ENCODE peak calls at places on chromosomes 1 and 21, in five cellular contexts. T, B, P, X and K are unnamed samples.

GRCh38 chr1:16145988-16146887 is 9.6 kb downstream of the EPHA2 start:
- DNase-seq in T (no peak), B (peak), P (no peak), X (no peak), K (peak)

GRCh38 chr1:11525151-11525505 is 46.2 kb downstream of the DISP3 start:
- DNase-seq in T (no peak), B (no peak), P (no peak), X (no peak), K (no peak)

GRCh38 chr1:115840615-115841460 is at the start of gene NHLH2:
- DNase-seq in T (no peak), B (no peak), P (no peak), X (no peak), K (no peak)

GRCh38 chr1:165257969-165258459 is 98.5 kb downstream of the LMX1A start:
- DNase-seq in T (no peak), B (peak), P (peak), X (peak), K (peak)

GRCh38 chr21:41648591-41649031 is 118.2 kb downstream of the RIPK4 start:
- DNase-seq in T (no peak), B (no peak), P (no peak), X (no peak), K (no peak)

GRCh38 chr1:81305997-81306452 is 494.7 kb upstream of the ADGRL2 start:
- DNase-seq in T (no peak), B (no peak), P (no peak), X (peak), K (peak)

GRCh38 chr1:231044588-231044987 is 4.5 kb upstream of the FAM89A start:
- DNase-seq in T (no peak), B (no peak), P (no peak), X (no peak), K (no peak)

GRCh38 chr1:9229549-9229948 is 5.0 kb upstream of the H6PD start:
- DNase-seq in T (no peak), B (no peak), P (no peak), X (no peak), K (no peak)

GRCh38 chr21:46056450-46056903 is 41.4 kb upstream of the COL6A2 start:
- DNase-seq in T (peak), B (peak), P (peak), X (no peak), K (no peak)

GRCh38 chr21:30613836-30614235 is at the start of gene KRTAP6-1:
- DNase-seq in T (no peak), B (no peak), P (no peak), X (no peak), K (no peak)

GRCh38 chr1:201329286-201329685 is 46.0 kb downstream of the PKP1 start:
- DNase-seq in T (no peak), B (no peak), P (no peak), X (no peak), K (no peak)